ENCODE peak calls at places on chromosomes 16 and 17, in seven cellular contexts. H is PC-3, G is upper lobe of right lung, M is hepatocyte, T is neural progenitor cell, B is upper lobe of left lung, P is kidney. U is an unnamed sample. For H3K36me3, the result is how much of the 10 kb centered on the place peaks cover.

GRCh38 chr17:58092101-58092796 is 9.0 kb downstream of the DYNLL2 start:
- DNase-seq in G (no peak), P (no peak), T (no peak), H (no peak), B (no peak), M (no peak), U (no peak)

GRCh38 chr16:20903116-20903888 is 2.7 kb downstream of the LYRM1 start:
- DNase-seq in T (no peak), H (no peak), G (no peak), M (no peak), P (no peak), B (no peak), U (no peak)

GRCh38 chr16:66107661-66108060 is 258.8 kb upstream of the CDH5 start:
- DNase-seq in B (no peak), G (no peak), H (peak), P (no peak), T (no peak), M (no peak), U (no peak)

GRCh38 chr17:207775-208174 is 26.3 kb upstream of the DOC2B start:
- DNase-seq in M (no peak), H (no peak), G (no peak), P (peak), T (no peak), B (no peak), U (no peak)

GRCh38 chr16:88914750-88915368 is 48.4 kb upstream of the PABPN1L start:
- DNase-seq in G (no peak), B (peak), T (no peak), P (no peak), M (no peak), H (no peak), U (peak)

GRCh38 chr16:20875358-20875656 is 24.9 kb downstream of the DCUN1D3 start:
- DNase-seq in P (no peak), H (no peak), M (no peak), B (no peak), T (no peak), G (no peak), U (no peak)

GRCh38 chr16:30779596-30779995 is 7.4 kb downstream of the ZNF629 start:
- DNase-seq in H (no peak), M (no peak), T (no peak), G (no peak), P (no peak), B (no peak), U (no peak)

GRCh38 chr17:64269687-64270649 is 6.9 kb upstream of the TEX2 start:
- DNase-seq in T (peak), G (no peak), H (no peak), B (no peak), M (no peak), P (no peak), U (no peak)

GRCh38 chr17:55577011-55577586 is 65.8 kb upstream of the SMIM36 start:
- DNase-seq in H (peak), M (peak), B (no peak), P (peak), T (no peak), G (no peak), U (no peak)

GRCh38 chr17:753407-753806 is 1.3 kb upstream of the GEMIN4 start:
- DNase-seq in P (no peak), M (no peak), B (no peak), H (no peak), G (no peak), T (no peak), U (no peak)

GRCh38 chr17:57296231-57296630 is 39.9 kb downstream of the MSI2 start:
- DNase-seq in P (no peak), M (no peak), B (no peak), T (no peak), H (peak), G (no peak), U (no peak)

GRCh38 chr16:11379420-11379819 is 34.2 kb downstream of the RMI2 start:
- DNase-seq in H (peak), M (no peak), P (peak), G (no peak), T (no peak), B (no peak), U (peak)

GRCh38 chr17:12973496-12974318 is 44.1 kb downstream of the ELAC2 start:
- DNase-seq in G (peak), T (peak), P (no peak), B (peak), H (no peak), M (peak), U (peak)

GRCh38 chr17:50129303-50129945 is 536 bp downstream of the SAMD14 start:
- DNase-seq in H (no peak), M (peak), B (peak), P (no peak), G (peak), T (peak), U (peak)

GRCh38 chr17:76373481-76373825 is 11.0 kb upstream of the SPHK1 start:
- DNase-seq in B (no peak), G (no peak), T (peak), M (no peak), P (no peak), H (no peak), U (peak)

GRCh38 chr17:75511270-75511609 is 4.1 kb downstream of the CASKIN2 start:
- DNase-seq in T (no peak), B (no peak), P (no peak), M (no peak), H (no peak), G (no peak), U (no peak)

GRCh38 chr17:8502100-8502499 is 66.4 kb downstream of the NDEL1 start:
- DNase-seq in G (peak), B (no peak), M (no peak), P (no peak), T (no peak), H (no peak), U (no peak)

GRCh38 chr17:1643293-1643998 is 2.1 kb downstream of the SCARF1 start:
- DNase-seq in M (peak), H (peak), G (peak), T (peak), P (peak), B (peak), U (peak)

GRCh38 chr17:61398721-61399130 is 917 bp upstream of the TBX2 start:
- DNase-seq in H (peak), G (no peak), P (peak), T (peak), M (no peak), B (no peak), U (no peak)

GRCh38 chr17:31830971-31831755 is 27.9 kb downstream of the COPRS start:
- DNase-seq in M (no peak), G (no peak), H (no peak), T (no peak), B (no peak), P (no peak), U (no peak)

GRCh38 chr16:50594332-50595260 is 46.4 kb downstream of the NKD1 start:
- DNase-seq in G (no peak), T (no peak), B (no peak), P (no peak), H (no peak), M (no peak), U (no peak)

GRCh38 chr17:42337442-42337841 is 49.1 kb downstream of the STAT5A start:
- DNase-seq in B (no peak), H (no peak), M (no peak), P (no peak), T (no peak), G (no peak), U (no peak)

GRCh38 chr17:4545217-4545951 is 9.8 kb downstream of the MYBBP1A start:
- DNase-seq in H (no peak), T (no peak), P (peak), G (no peak), M (no peak), B (peak), U (peak)

GRCh38 chr17:77882481-77883212 is 75.9 kb upstream of the TNRC6C start:
- DNase-seq in M (peak), T (no peak), G (no peak), H (no peak), P (peak), B (no peak), U (peak)

GRCh38 chr17:57534863-57535651 is 210.0 kb downstream of the CCDC182 start:
- DNase-seq in B (no peak), M (no peak), G (no peak), T (no peak), H (no peak), P (no peak), U (no peak)

GRCh38 chr16:27737513-27737912 is 187.6 kb downstream of the KATNIP start:
- DNase-seq in B (no peak), P (no peak), M (no peak), T (no peak), H (no peak), G (no peak), U (no peak)

GRCh38 chr17:80991645-80992076 is at the start of gene CHMP6:
- DNase-seq in M (peak), P (peak), H (peak), B (peak), T (peak), G (peak), U (peak)

GRCh38 chr16:85850344-85850880 is 48.5 kb upstream of the IRF8 start:
- DNase-seq in B (no peak), M (no peak), P (peak), G (no peak), H (no peak), T (no peak), U (no peak)

GRCh38 chr16:12531937-12532336 is 271.8 kb downstream of the CPPED1 start:
- DNase-seq in B (no peak), P (no peak), H (peak), T (no peak), M (no peak), G (no peak), U (no peak)

GRCh38 chr17:45703348-45703747 is 80.8 kb upstream of the CRHR1 start:
- DNase-seq in M (no peak), B (no peak), P (no peak), T (no peak), H (peak), G (no peak), U (no peak)

GRCh38 chr16:70761656-70762055 is 39.3 kb downstream of the VAC14 start:
- DNase-seq in T (no peak), B (no peak), H (no peak), M (no peak), P (no peak), G (no peak), U (no peak)

GRCh38 chr17:41413353-41413752 is 11.0 kb downstream of the KRT37 start:
- DNase-seq in H (peak), G (no peak), P (no peak), T (peak), B (no peak), M (no peak), U (peak)

GRCh38 chr17:45783593-45784292 is 377 bp upstream of the CRHR1 start:
- DNase-seq in T (peak), P (no peak), B (peak), H (no peak), G (no peak), M (peak), U (peak)

GRCh38 chr16:11182381-11182780 is 73.6 kb downstream of the SOCS1 start:
- DNase-seq in H (no peak), M (no peak), G (peak), T (no peak), P (no peak), B (no peak), U (peak)

GRCh38 chr16:10314811-10315210 is 71.0 kb upstream of the ATF7IP2 start:
- DNase-seq in H (peak), T (no peak), M (no peak), P (no peak), B (no peak), G (no peak), U (no peak)

GRCh38 chr17:32783602-32784001 is 93.3 kb downstream of the MYO1D start:
- DNase-seq in M (peak), T (peak), B (no peak), G (no peak), H (peak), P (no peak), U (peak)

GRCh38 chr16:47956881-47957280 is 198.9 kb downstream of the ABCC12 start:
- DNase-seq in T (no peak), M (no peak), B (no peak), G (no peak), H (no peak), P (no peak), U (no peak)

DNA sequence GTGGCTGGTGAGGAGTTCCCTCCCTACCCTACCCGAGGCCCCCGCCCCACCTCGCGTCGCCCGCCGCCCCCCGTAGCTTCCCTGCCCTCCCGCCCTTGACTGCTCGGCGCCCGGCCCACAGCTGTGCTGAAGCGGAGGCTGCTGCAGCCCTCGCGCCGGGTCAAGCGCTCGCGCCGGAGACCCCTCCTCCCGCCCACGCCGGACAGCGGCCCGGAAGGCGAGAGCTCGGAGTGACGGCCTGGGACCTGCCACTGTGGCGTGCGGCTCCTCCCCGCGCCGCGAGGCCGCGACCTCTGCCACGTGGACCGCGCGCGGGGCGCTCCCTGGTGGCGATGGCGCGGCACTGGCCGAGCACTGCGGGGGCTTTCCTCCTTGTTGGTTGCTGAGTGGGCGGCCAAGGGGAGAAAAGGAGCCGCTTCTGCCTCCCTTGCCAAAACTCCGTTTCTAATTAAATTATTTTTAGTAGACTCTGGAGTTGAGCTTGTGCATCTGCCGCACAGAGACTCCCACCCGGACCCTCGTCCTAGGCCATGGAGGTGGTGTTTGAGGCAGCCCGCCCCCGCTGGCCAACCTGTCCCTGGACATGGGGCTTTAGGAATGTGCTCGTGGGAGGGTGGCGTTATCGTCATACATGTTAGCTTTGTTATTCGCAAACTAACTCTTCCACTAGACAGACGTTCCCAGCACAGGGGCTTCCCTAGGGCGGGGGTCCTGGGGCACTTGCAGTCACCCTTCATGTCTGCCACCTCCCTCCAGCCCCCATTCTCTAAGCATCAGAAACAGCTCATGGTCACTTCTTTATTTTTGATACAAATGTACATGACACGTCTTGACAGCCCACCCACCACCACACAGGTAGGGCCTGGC is 4.4 kb downstream of the TP53I13 start:
- DNase-seq in B (peak), T (peak), H (no peak), M (peak), G (peak), P (peak), U (peak)
- H3K36me3 ChIP-seq in B (under half), T (under half), H (under half), M (under half), G (under half), P (under half), U (under half)

GRCh38 chr16:58620396-58620795 is 9.2 kb downstream of the CNOT1 start:
- DNase-seq in T (no peak), M (no peak), P (no peak), H (no peak), G (no peak), B (no peak), U (no peak)

GRCh38 chr16:58614860-58615259 is 14.8 kb downstream of the CNOT1 start:
- DNase-seq in H (no peak), P (no peak), G (no peak), T (no peak), B (no peak), M (no peak), U (no peak)

GRCh38 chr16:58614212-58614611 is 15.4 kb downstream of the CNOT1 start:
- DNase-seq in G (no peak), B (no peak), P (no peak), M (no peak), T (no peak), H (peak), U (no peak)

GRCh38 chr16:58615280-58615679 is 14.3 kb downstream of the CNOT1 start:
- DNase-seq in T (no peak), G (no peak), B (no peak), M (no peak), H (no peak), P (no peak), U (no peak)
- H3K36me3 ChIP-seq in T (under half), G (under half), B (under half), M (under half), H (under half), P (under half), U (under half)

DNA sequence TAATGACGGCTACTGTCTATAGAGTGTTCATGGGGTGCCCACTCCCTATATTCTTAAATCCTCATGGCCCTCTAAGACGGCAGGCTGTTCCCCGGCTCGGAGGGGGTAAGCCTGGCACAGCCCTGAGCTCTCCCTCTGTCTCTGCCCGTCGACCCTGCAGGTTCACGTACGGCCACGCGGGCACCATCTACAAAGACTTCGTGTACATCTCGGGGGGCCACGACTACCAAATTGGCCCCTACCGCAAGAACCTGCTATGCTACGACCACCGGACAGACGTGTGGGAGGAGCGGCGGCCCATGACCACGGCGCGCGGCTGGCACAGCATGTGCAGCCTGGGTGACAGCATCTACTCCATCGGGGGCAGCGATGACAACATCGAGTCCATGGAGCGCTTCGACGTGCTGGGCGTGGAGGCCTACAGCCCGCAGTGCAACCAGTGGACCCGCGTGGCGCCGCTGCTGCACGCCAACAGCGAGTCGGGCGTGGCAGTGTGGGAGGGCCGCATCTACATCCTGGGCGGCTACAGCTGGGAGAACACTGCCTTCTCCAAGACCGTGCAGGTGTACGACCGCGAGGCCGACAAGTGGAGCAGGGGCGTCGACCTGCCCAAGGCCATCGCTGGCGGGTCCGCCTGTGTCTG is 13.2 kb downstream of the KLHL36 start:
- DNase-seq in G (no peak), P (peak), B (peak), H (no peak), T (no peak), M (no peak), U (no peak)
- H3K36me3 ChIP-seq in G (half or more), P (under half), B (half or more), H (under half), T (under half), M (under half), U (under half)

GRCh38 chr17:82897514-82898249 is 57.9 kb upstream of the ZNF750 start:
- DNase-seq in M (no peak), B (no peak), H (no peak), T (no peak), G (no peak), P (peak), U (no peak)
- H3K36me3 ChIP-seq in M (under half), B (under half), H (under half), T (under half), G (under half), P (under half), U (under half)

GRCh38 chr16:4894276-4895150 is 42.4 kb downstream of the PPL start:
- DNase-seq in B (peak), G (no peak), P (no peak), M (no peak), H (no peak), T (no peak), U (peak)

GRCh38 chr16:4891886-4892216 is 44.6 kb downstream of the UBN1 start:
- DNase-seq in B (no peak), P (no peak), G (no peak), T (no peak), H (no peak), M (no peak), U (peak)

GRCh38 chr16:4892356-4893102 is 44.4 kb downstream of the PPL start:
- DNase-seq in H (no peak), P (no peak), T (no peak), G (no peak), B (no peak), M (peak), U (no peak)

GRCh38 chr16:4891097-4891885 is 44.0 kb downstream of the UBN1 start:
- DNase-seq in T (no peak), P (no peak), M (no peak), G (no peak), B (no peak), H (no peak), U (no peak)

GRCh38 chr16:4893103-4893862 is 43.7 kb downstream of the PPL start:
- DNase-seq in T (no peak), G (no peak), P (no peak), M (no peak), H (no peak), B (no peak), U (peak)
- H3K36me3 ChIP-seq in T (under half), G (half or more), P (under half), M (under half), H (under half), B (half or more), U (under half)

DNA sequence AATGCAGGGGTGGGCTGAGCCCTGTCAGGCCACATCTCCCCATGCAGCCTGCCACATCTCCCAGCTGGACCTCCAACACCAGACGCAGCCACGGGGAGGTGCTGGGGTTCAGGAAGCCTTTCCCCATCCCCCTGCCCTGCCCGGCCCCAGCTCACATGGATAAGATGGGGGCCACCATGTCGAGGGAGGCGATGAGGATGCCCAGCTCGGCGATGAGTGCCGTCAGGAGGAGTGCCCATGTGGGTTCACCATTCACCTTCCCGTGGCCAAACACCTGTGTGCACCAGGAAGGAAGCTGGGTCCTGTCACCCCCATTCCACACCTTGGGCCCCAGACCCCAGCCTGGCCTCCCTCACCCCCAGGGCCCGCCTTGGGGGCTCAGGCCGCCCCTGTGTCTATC is 5.7 kb upstream of the LCAT start:
- DNase-seq in M (no peak), H (no peak), P (peak), T (no peak), G (no peak), B (no peak), U (no peak)
- H3K36me3 ChIP-seq in M (under half), H (under half), P (under half), T (under half), G (half or more), B (half or more), U (half or more)

DNA sequence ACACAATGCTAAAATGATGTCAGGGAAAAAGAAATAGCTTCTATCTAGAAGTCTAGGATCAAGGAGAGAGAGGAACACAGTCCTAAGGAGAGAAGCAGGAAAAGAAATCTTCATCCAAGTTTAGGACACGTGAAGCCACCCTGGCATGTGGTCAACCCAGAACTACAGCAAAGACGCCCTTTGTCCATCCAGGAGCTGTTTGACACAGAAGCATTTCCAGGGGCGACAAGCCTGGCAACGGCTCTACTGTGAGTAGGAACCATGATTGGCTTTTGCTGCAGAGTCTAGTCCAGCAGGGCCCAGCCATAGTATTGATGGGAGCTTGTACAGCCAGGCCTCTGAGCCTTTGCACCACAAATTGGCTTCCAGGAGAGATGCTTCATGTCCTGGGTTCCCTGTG is 185.4 kb upstream of the RPL38 start:
- DNase-seq in B (no peak), M (no peak), H (no peak), G (no peak), T (no peak), P (no peak), U (no peak)
- H3K36me3 ChIP-seq in B (under half), M (under half), H (under half), G (under half), T (under half), P (under half), U (under half)